ENCODE peak calls at places on chromosome 18, in five cellular contexts. One of them, this sample, is unnamed.

GRCh38 chr18:27778441-27778840 is 398.5 kb downstream of the CDH2 start:
- DNase-seq in transverse colon: no peak
- DNase-seq in stomach: no peak
- DNase-seq in heart left ventricle: no peak
- DNase-seq in fibroblast of lung: peak
- DNase-seq in this sample: no peak

GRCh38 chr18:79523738-79524180 is 128.0 kb downstream of the NFATC1 start:
- DNase-seq in fibroblast of lung: no peak
- DNase-seq in transverse colon: peak
- DNase-seq in stomach: no peak
- DNase-seq in heart left ventricle: peak
- DNase-seq in this sample: no peak

GRCh38 chr18:79672490-79673276 is 6.9 kb upstream of the CTDP1 start:
- DNase-seq in heart left ventricle: no peak
- DNase-seq in fibroblast of lung: no peak
- DNase-seq in transverse colon: no peak
- DNase-seq in stomach: no peak
- DNase-seq in this sample: no peak

GRCh38 chr18:50579061-50579774 is 19.3 kb downstream of the MAPK4 start:
- DNase-seq in heart left ventricle: no peak
- DNase-seq in transverse colon: no peak
- DNase-seq in stomach: no peak
- DNase-seq in fibroblast of lung: no peak
- DNase-seq in this sample: no peak

GRCh38 chr18:32661486-32662299 is 111.1 kb downstream of the KLHL14 start:
- DNase-seq in transverse colon: no peak
- DNase-seq in stomach: no peak
- DNase-seq in fibroblast of lung: no peak
- DNase-seq in heart left ventricle: no peak
- DNase-seq in this sample: no peak

GRCh38 chr18:74511823-74512222 is 15.7 kb downstream of the CNDP2 start:
- DNase-seq in fibroblast of lung: no peak
- DNase-seq in transverse colon: no peak
- DNase-seq in heart left ventricle: no peak
- DNase-seq in stomach: peak
- DNase-seq in this sample: no peak

GRCh38 chr18:2994603-2995432 is 18.1 kb downstream of the LPIN2 start:
- DNase-seq in fibroblast of lung: no peak
- DNase-seq in transverse colon: peak
- DNase-seq in stomach: no peak
- DNase-seq in heart left ventricle: no peak
- DNase-seq in this sample: no peak

GRCh38 chr18:80044072-80044471 is 9.8 kb downstream of the RBFA start:
- DNase-seq in heart left ventricle: no peak
- DNase-seq in stomach: no peak
- DNase-seq in fibroblast of lung: no peak
- DNase-seq in transverse colon: no peak
- DNase-seq in this sample: no peak

GRCh38 chr18:63979409-63979908 is 9.6 kb downstream of the SERPINB8 start:
- DNase-seq in heart left ventricle: peak
- DNase-seq in transverse colon: peak
- DNase-seq in stomach: peak
- DNase-seq in fibroblast of lung: peak
- DNase-seq in this sample: peak

GRCh38 chr18:56162871-56163270 is 475.5 kb downstream of the TXNL1 start:
- DNase-seq in stomach: no peak
- DNase-seq in heart left ventricle: no peak
- DNase-seq in fibroblast of lung: no peak
- DNase-seq in transverse colon: no peak
- DNase-seq in this sample: no peak

GRCh38 chr18:32920796-32921787 is 148.3 kb upstream of the KLHL14 start:
- DNase-seq in fibroblast of lung: peak
- DNase-seq in stomach: no peak
- DNase-seq in transverse colon: no peak
- DNase-seq in heart left ventricle: no peak
- DNase-seq in this sample: no peak

GRCh38 chr18:35130236-35130635 is 89.0 kb downstream of the MAPRE2 start:
- DNase-seq in stomach: no peak
- DNase-seq in transverse colon: no peak
- DNase-seq in fibroblast of lung: no peak
- DNase-seq in heart left ventricle: no peak
- DNase-seq in this sample: no peak

GRCh38 chr18:28127228-28127627 is 49.7 kb downstream of the CDH2 start:
- DNase-seq in heart left ventricle: peak
- DNase-seq in fibroblast of lung: no peak
- DNase-seq in transverse colon: no peak
- DNase-seq in stomach: peak
- DNase-seq in this sample: no peak

GRCh38 chr18:3683483-3683882 is 233.5 kb downstream of the TGIF1 start:
- DNase-seq in transverse colon: no peak
- DNase-seq in fibroblast of lung: no peak
- DNase-seq in heart left ventricle: no peak
- DNase-seq in stomach: no peak
- DNase-seq in this sample: no peak

GRCh38 chr18:11668441-11669169 is 20.5 kb upstream of the GNAL start:
- DNase-seq in stomach: no peak
- DNase-seq in transverse colon: no peak
- DNase-seq in fibroblast of lung: no peak
- DNase-seq in heart left ventricle: no peak
- DNase-seq in this sample: no peak

GRCh38 chr18:11672198-11672597 is 16.9 kb upstream of the GNAL start:
- DNase-seq in stomach: no peak
- DNase-seq in fibroblast of lung: no peak
- DNase-seq in transverse colon: no peak
- DNase-seq in heart left ventricle: no peak
- DNase-seq in this sample: no peak

GRCh38 chr18:11669271-11669947 is 19.7 kb upstream of the GNAL start:
- DNase-seq in heart left ventricle: no peak
- DNase-seq in stomach: no peak
- DNase-seq in transverse colon: no peak
- DNase-seq in fibroblast of lung: no peak
- DNase-seq in this sample: peak

GRCh38 chr18:11671156-11671555 is 17.9 kb upstream of the GNAL start:
- DNase-seq in stomach: no peak
- DNase-seq in heart left ventricle: no peak
- DNase-seq in fibroblast of lung: no peak
- DNase-seq in transverse colon: no peak
- DNase-seq in this sample: no peak

GRCh38 chr18:11669948-11670275 is 19.2 kb upstream of the GNAL start:
- DNase-seq in fibroblast of lung: no peak
- DNase-seq in transverse colon: no peak
- DNase-seq in heart left ventricle: no peak
- DNase-seq in stomach: no peak
- DNase-seq in this sample: no peak
- H3K27ac ChIP-seq in fibroblast of lung: no peak
- H3K27ac ChIP-seq in transverse colon: no peak
- H3K27ac ChIP-seq in heart left ventricle: no peak
- H3K27ac ChIP-seq in stomach: no peak
- H3K27ac ChIP-seq in this sample: no peak

DNA sequence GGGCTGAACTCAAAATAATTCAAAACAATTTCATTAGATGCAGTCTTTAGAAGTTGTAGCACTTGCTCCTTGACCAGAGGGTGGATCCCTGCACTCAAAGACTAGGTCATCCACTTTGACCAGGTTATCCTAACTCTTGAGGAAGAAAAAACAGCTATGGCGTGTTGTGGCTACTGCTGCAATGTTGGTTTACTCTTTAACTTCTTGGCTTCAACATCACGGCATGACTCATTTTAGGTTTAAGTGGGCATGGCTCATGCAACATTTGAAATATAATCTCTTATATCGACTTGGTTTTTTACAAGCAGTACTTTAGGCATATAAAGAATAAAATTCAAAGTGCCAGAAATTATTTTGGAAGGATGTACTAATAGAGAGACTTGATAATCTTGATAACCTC is 35.4 kb downstream of the ANKRD29 start:
- DNase-seq in transverse colon: peak
- DNase-seq in stomach: no peak
- DNase-seq in fibroblast of lung: peak
- DNase-seq in heart left ventricle: no peak
- DNase-seq in this sample: no peak
- H3K27ac ChIP-seq in transverse colon: peak
- H3K27ac ChIP-seq in stomach: peak
- H3K27ac ChIP-seq in fibroblast of lung: no peak
- H3K27ac ChIP-seq in heart left ventricle: peak
- H3K27ac ChIP-seq in this sample: no peak

DNA sequence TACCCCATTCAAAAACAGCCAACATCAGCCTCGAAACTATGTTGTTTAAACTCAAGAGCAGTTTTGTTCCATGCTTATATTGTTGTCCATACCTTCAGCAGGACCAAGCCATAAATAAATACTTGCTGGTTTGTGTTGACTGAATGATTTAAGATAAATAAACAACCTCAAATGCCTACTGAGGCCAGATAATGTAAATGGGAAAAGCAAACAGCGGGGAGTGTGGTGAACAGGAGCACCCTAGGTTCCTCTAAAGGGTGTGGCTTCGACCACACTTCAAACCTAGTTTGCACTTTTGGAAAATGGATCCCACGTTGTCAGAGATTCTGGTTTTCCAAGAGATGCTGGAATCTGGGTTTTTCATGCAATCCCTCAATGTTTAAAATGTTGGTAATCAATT is 1.7 kb upstream of the PMAIP1 start:
- DNase-seq in transverse colon: no peak
- DNase-seq in stomach: no peak
- DNase-seq in heart left ventricle: no peak
- DNase-seq in fibroblast of lung: no peak
- DNase-seq in this sample: no peak
- H3K27ac ChIP-seq in transverse colon: no peak
- H3K27ac ChIP-seq in stomach: no peak
- H3K27ac ChIP-seq in heart left ventricle: no peak
- H3K27ac ChIP-seq in fibroblast of lung: no peak
- H3K27ac ChIP-seq in this sample: no peak

GRCh38 chr18:49572935-49573334 is 11.1 kb downstream of the LIPG start:
- DNase-seq in transverse colon: no peak
- DNase-seq in stomach: no peak
- DNase-seq in fibroblast of lung: no peak
- DNase-seq in heart left ventricle: no peak
- DNase-seq in this sample: no peak
- H3K27ac ChIP-seq in transverse colon: no peak
- H3K27ac ChIP-seq in stomach: no peak
- H3K27ac ChIP-seq in fibroblast of lung: no peak
- H3K27ac ChIP-seq in heart left ventricle: no peak
- H3K27ac ChIP-seq in this sample: peak